ENCODE peak calls at places on chromosomes 3 and 15, in six cellular contexts. One of them, this sample, is unnamed.
A peak's percentile ranks its signal among the peaks of the same experiment; 100 is the strongest.

GRCh38 chr3:120928991-120929390 is 21.0 kb downstream of the STXBP5L start:
- DNase-seq in GM12878: no peak
- DNase-seq in HepG2: no peak
- DNase-seq in K562: no peak
- DNase-seq in H1: no peak
- DNase-seq in HCT116: no peak
- DNase-seq in this sample: no peak

GRCh38 chr15:90009301-90010063 is 8.4 kb downstream of the ZNF710 start:
- DNase-seq in HepG2: no peak
- DNase-seq in GM12878: no peak
- DNase-seq in HCT116: no peak
- DNase-seq in H1: no peak
- DNase-seq in K562: no peak
- DNase-seq in this sample: no peak

GRCh38 chr3:57815034-57815433 is 58.9 kb downstream of the SLMAP start:
- DNase-seq in HCT116: no peak
- DNase-seq in GM12878: no peak
- DNase-seq in HepG2: no peak
- DNase-seq in K562: no peak
- DNase-seq in H1: no peak
- DNase-seq in this sample: no peak

GRCh38 chr15:84631706-84632272 is 22.3 kb downstream of the WDR73 start:
- DNase-seq in HepG2: peak; percentile 12
- DNase-seq in K562: peak; percentile 33
- DNase-seq in HCT116: no peak
- DNase-seq in H1: no peak
- DNase-seq in GM12878: no peak
- DNase-seq in this sample: no peak

GRCh38 chr15:41417418-41417811 is 520 bp downstream of the RTF1 start:
- DNase-seq in HCT116: no peak
- DNase-seq in GM12878: no peak
- DNase-seq in K562: peak; percentile 77
- DNase-seq in H1: no peak
- DNase-seq in HepG2: no peak
- DNase-seq in this sample: no peak

GRCh38 chr3:149813367-149814281 is 609 bp downstream of the RNF13 start:
- DNase-seq in GM12878: no peak
- DNase-seq in H1: peak; percentile 49
- DNase-seq in K562: peak; percentile 14
- DNase-seq in HepG2: peak; percentile 47
- DNase-seq in HCT116: no peak
- DNase-seq in this sample: peak; percentile 23

GRCh38 chr15:28919679-28920655 is 34.2 kb downstream of the APBA2 start:
- DNase-seq in H1: no peak
- DNase-seq in HepG2: no peak
- DNase-seq in K562: no peak
- DNase-seq in HCT116: no peak
- DNase-seq in GM12878: no peak
- DNase-seq in this sample: no peak

GRCh38 chr15:88890495-88890894 is 4.8 kb downstream of the HAPLN3 start:
- DNase-seq in GM12878: no peak
- DNase-seq in K562: no peak
- DNase-seq in HCT116: no peak
- DNase-seq in HepG2: no peak
- DNase-seq in H1: no peak
- DNase-seq in this sample: no peak

GRCh38 chr15:101127503-101128076 is 124.3 kb downstream of the CHSY1 start:
- DNase-seq in K562: no peak
- DNase-seq in H1: no peak
- DNase-seq in HCT116: peak; percentile 15
- DNase-seq in GM12878: peak; percentile 82
- DNase-seq in HepG2: peak; percentile 24
- DNase-seq in this sample: no peak

GRCh38 chr3:187011915-187012314 is 81.6 kb downstream of the ST6GAL1 start:
- DNase-seq in HepG2: no peak
- DNase-seq in K562: no peak
- DNase-seq in GM12878: no peak
- DNase-seq in HCT116: no peak
- DNase-seq in H1: peak; percentile 40
- DNase-seq in this sample: no peak

GRCh38 chr3:197686899-197687298 is 49.8 kb downstream of the RUBCN start:
- DNase-seq in GM12878: no peak
- DNase-seq in H1: no peak
- DNase-seq in K562: no peak
- DNase-seq in HepG2: no peak
- DNase-seq in HCT116: no peak
- DNase-seq in this sample: no peak

GRCh38 chr3:65126527-65127440 is 439.0 kb upstream of the ADAMTS9 start:
- DNase-seq in H1: no peak
- DNase-seq in GM12878: no peak
- DNase-seq in HCT116: no peak
- DNase-seq in K562: no peak
- DNase-seq in HepG2: no peak
- DNase-seq in this sample: no peak

GRCh38 chr15:47300596-47300995 is 416.7 kb upstream of the SEMA6D start:
- DNase-seq in HepG2: no peak
- DNase-seq in GM12878: no peak
- DNase-seq in H1: no peak
- DNase-seq in HCT116: no peak
- DNase-seq in K562: no peak
- DNase-seq in this sample: no peak

GRCh38 chr3:178036745-178037144 is 499.5 kb upstream of the KCNMB2 start:
- DNase-seq in GM12878: no peak
- DNase-seq in H1: no peak
- DNase-seq in HepG2: no peak
- DNase-seq in K562: no peak
- DNase-seq in HCT116: no peak
- DNase-seq in this sample: no peak

GRCh38 chr15:48360841-48361240 is 29.6 kb downstream of the DUT start:
- DNase-seq in K562: no peak
- DNase-seq in H1: no peak
- DNase-seq in HCT116: peak; percentile 10
- DNase-seq in GM12878: no peak
- DNase-seq in HepG2: no peak
- DNase-seq in this sample: no peak

GRCh38 chr3:46987485-46988401 is 8.3 kb downstream of the NBEAL2 start:
- DNase-seq in HepG2: no peak
- DNase-seq in K562: peak; percentile 97
- DNase-seq in H1: peak; percentile 71
- DNase-seq in HCT116: no peak
- DNase-seq in GM12878: peak; percentile 63
- DNase-seq in this sample: no peak

GRCh38 chr3:39101022-39101689 is 6.3 kb downstream of the GORASP1 start:
- DNase-seq in K562: peak; percentile 85
- DNase-seq in HCT116: no peak
- DNase-seq in GM12878: no peak
- DNase-seq in HepG2: peak; percentile 29
- DNase-seq in H1: peak; percentile 58
- DNase-seq in this sample: no peak

GRCh38 chr3:178672263-178672662 is 136.0 kb downstream of the KCNMB2 start:
- DNase-seq in HepG2: no peak
- DNase-seq in K562: no peak
- DNase-seq in HCT116: no peak
- DNase-seq in H1: no peak
- DNase-seq in GM12878: no peak
- DNase-seq in this sample: no peak

GRCh38 chr3:49266410-49267170 is 10.4 kb downstream of the C3orf62 start:
- DNase-seq in HepG2: no peak
- DNase-seq in K562: no peak
- DNase-seq in H1: no peak
- DNase-seq in GM12878: no peak
- DNase-seq in HCT116: no peak
- DNase-seq in this sample: no peak
- TF ChIP-seq YY1 in HepG2: no peak
- TF ChIP-seq YY1 in K562: no peak
- TF ChIP-seq YY1 in H1: no peak
- TF ChIP-seq YY1 in GM12878: no peak
- TF ChIP-seq YY1 in HCT116: no peak
- TF ChIP-seq YY1 in this sample: no peak

GRCh38 chr15:51046799-51047449 is 47.8 kb downstream of the TNFAIP8L3 start:
- DNase-seq in HepG2: peak; percentile 78
- DNase-seq in HCT116: no peak
- DNase-seq in H1: no peak
- DNase-seq in K562: no peak
- DNase-seq in GM12878: no peak
- DNase-seq in this sample: no peak
- TF ChIP-seq YY1 in HepG2: no peak
- TF ChIP-seq YY1 in HCT116: no peak
- TF ChIP-seq YY1 in H1: no peak
- TF ChIP-seq YY1 in K562: no peak
- TF ChIP-seq YY1 in GM12878: no peak
- TF ChIP-seq YY1 in this sample: no peak

GRCh38 chr15:20358066-20358780 is 183.4 kb downstream of the GOLGA6L6 start:
- DNase-seq in H1: no peak
- DNase-seq in HepG2: no peak
- DNase-seq in K562: no peak
- DNase-seq in HCT116: no peak
- DNase-seq in GM12878: no peak
- DNase-seq in this sample: no peak
- TF ChIP-seq YY1 in H1: no peak
- TF ChIP-seq YY1 in HepG2: no peak
- TF ChIP-seq YY1 in K562: no peak
- TF ChIP-seq YY1 in HCT116: no peak
- TF ChIP-seq YY1 in GM12878: no peak
- TF ChIP-seq YY1 in this sample: no peak

GRCh38 chr15:72423256-72423655 is 25.2 kb downstream of the TMEM202 start:
- DNase-seq in H1: no peak
- DNase-seq in GM12878: no peak
- DNase-seq in HepG2: no peak
- DNase-seq in HCT116: no peak
- DNase-seq in K562: no peak
- DNase-seq in this sample: no peak

GRCh38 chr15:72421484-72421883 is 23.4 kb downstream of the TMEM202 start:
- DNase-seq in K562: no peak
- DNase-seq in H1: no peak
- DNase-seq in HepG2: no peak
- DNase-seq in GM12878: no peak
- DNase-seq in HCT116: no peak
- DNase-seq in this sample: no peak

GRCh38 chr15:72426753-72427152 is 28.6 kb downstream of the TMEM202 start:
- DNase-seq in H1: no peak
- DNase-seq in K562: no peak
- DNase-seq in HepG2: no peak
- DNase-seq in HCT116: no peak
- DNase-seq in GM12878: no peak
- DNase-seq in this sample: no peak
- TF ChIP-seq YY1 in H1: no peak
- TF ChIP-seq YY1 in K562: no peak
- TF ChIP-seq YY1 in HepG2: no peak
- TF ChIP-seq YY1 in HCT116: no peak
- TF ChIP-seq YY1 in GM12878: no peak
- TF ChIP-seq YY1 in this sample: no peak